ENCODE peak calls at places on chromosomes 1 and 21, in five cellular contexts. O is caudate nucleus, P is OCI-LY7, L is BJ, V is MM.1S. M is an unnamed sample.

GRCh38 chr1:59453297-59453970 is 156.5 kb downstream of the FGGY start:
- DNase-seq in L (no peak), P (no peak), O (no peak), V (no peak), M (no peak)

GRCh38 chr1:234731371-234732085 is 121.5 kb upstream of the IRF2BP2 start:
- DNase-seq in P (no peak), O (no peak), V (no peak), L (peak; percentile 81), M (no peak)

GRCh38 chr1:56645663-56646330 is 683 bp downstream of the PRKAA2 start:
- DNase-seq in P (no peak), L (no peak), V (no peak), O (peak; percentile 44), M (no peak)

GRCh38 chr1:219088778-219089557 is 84.7 kb upstream of the LYPLAL1 start:
- DNase-seq in P (no peak), V (no peak), O (no peak), L (peak; percentile 78), M (peak; percentile 11)

GRCh38 chr1:227428803-227429202 is 110.5 kb upstream of the CDC42BPA start:
- DNase-seq in V (no peak), O (no peak), L (no peak), P (no peak), M (no peak)

GRCh38 chr1:85118751-85119150 is 70.5 kb upstream of the MCOLN3 start:
- DNase-seq in L (no peak), O (no peak), P (no peak), V (no peak), M (no peak)

GRCh38 chr1:34683616-34684015 is 71.2 kb upstream of the GJB5 start:
- DNase-seq in O (no peak), L (no peak), V (no peak), P (no peak), M (no peak)

GRCh38 chr21:31731112-31731801 is 661 bp downstream of the SCAF4 start:
- DNase-seq in L (no peak), P (peak; percentile 71), V (peak; percentile 69), O (peak; percentile 47), M (peak; percentile 74)

GRCh38 chr1:156860639-156861423 is at the start of gene NTRK1:
- DNase-seq in P (peak; percentile 50), V (peak; percentile 78), O (no peak), L (no peak), M (peak; percentile 86)

GRCh38 chr1:211352985-211353515 is 26.4 kb downstream of the TRAF5 start:
- DNase-seq in V (peak; percentile 75), P (peak; percentile 72), L (no peak), O (no peak), M (peak; percentile 82)

GRCh38 chr1:168628807-168629206 is 52.4 kb downstream of the XCL1 start:
- DNase-seq in V (no peak), O (no peak), L (no peak), P (no peak), M (no peak)

GRCh38 chr1:67791261-67791660 is 42.0 kb downstream of the GNG12 start:
- DNase-seq in P (no peak), O (no peak), L (no peak), V (no peak), M (no peak)

GRCh38 chr1:44377925-44378784 is 23.1 kb upstream of the ERI3 start:
- DNase-seq in P (peak; percentile 56), L (no peak), O (no peak), V (peak; percentile 50), M (peak; percentile 66)

GRCh38 chr1:87176514-87176913 is 152.2 kb upstream of the LMO4 start:
- DNase-seq in P (no peak), O (no peak), L (no peak), V (no peak), M (peak; percentile 13)

GRCh38 chr1:157830887-157831286 is 10.7 kb downstream of the CD5L start:
- DNase-seq in V (peak; percentile 45), P (no peak), L (no peak), O (no peak), M (no peak)

GRCh38 chr1:116325922-116326321 is 47.1 kb upstream of the ATP1A1 start:
- DNase-seq in V (peak; percentile 24), O (no peak), P (peak; percentile 80), L (no peak), M (no peak)

GRCh38 chr21:37225440-37225839 is 41.7 kb downstream of the VPS26C start:
- DNase-seq in V (no peak), P (no peak), L (no peak), O (no peak), M (no peak)

GRCh38 chr1:51314974-51315373 is 15.4 kb downstream of the TTC39A start:
- DNase-seq in L (no peak), P (no peak), V (no peak), O (no peak), M (no peak)

GRCh38 chr1:225653463-225654276 is 747 bp upstream of the ENAH start:
- DNase-seq in L (no peak), V (no peak), O (peak; percentile 73), P (peak; percentile 27), M (peak; percentile 30)

GRCh38 chr1:54547601-54548388 is at the start of gene ACOT11:
- DNase-seq in V (no peak), O (peak; percentile 66), P (no peak), L (no peak), M (no peak)

GRCh38 chr1:7590426-7590790 is 180.7 kb upstream of the VAMP3 start:
- DNase-seq in V (no peak), O (no peak), P (no peak), L (no peak), M (no peak)

GRCh38 chr1:208162903-208163302 is 81.3 kb downstream of the PLXNA2 start:
- DNase-seq in P (no peak), L (no peak), V (no peak), O (no peak), M (no peak)

GRCh38 chr1:219072329-219072728 is 101.3 kb upstream of the LYPLAL1 start:
- DNase-seq in O (no peak), V (no peak), L (no peak), P (no peak), M (no peak)

GRCh38 chr21:29187939-29188338 is 57.5 kb downstream of the MAP3K7CL start:
- DNase-seq in P (no peak), V (no peak), L (peak; percentile 72), O (no peak), M (no peak)

GRCh38 chr1:235657269-235657668 is 7.7 kb upstream of the GNG4 start:
- DNase-seq in L (no peak), P (no peak), O (no peak), V (no peak), M (no peak)

GRCh38 chr1:27598902-27599528 is 4.9 kb downstream of the AHDC1 start:
- DNase-seq in V (no peak), P (peak; percentile 45), O (peak; percentile 59), L (no peak), M (no peak)

GRCh38 chr1:174789399-174789798 is 210.3 kb upstream of the CACYBP start:
- DNase-seq in P (no peak), L (peak; percentile 66), O (no peak), V (peak; percentile 70), M (no peak)

GRCh38 chr1:81804320-81804719 is 3.6 kb downstream of the ADGRL2 start:
- DNase-seq in V (no peak), P (no peak), L (no peak), O (no peak), M (no peak)

GRCh38 chr1:19643602-19644419 is at the start of gene NBL1:
- DNase-seq in V (no peak), O (peak; percentile 38), L (no peak), P (no peak), M (no peak)

GRCh38 chr1:77322061-77322900 is 40.5 kb downstream of the AK5 start:
- DNase-seq in V (no peak), O (no peak), L (peak; percentile 66), P (no peak), M (no peak)

GRCh38 chr21:44527983-44528633 is 11.9 kb downstream of the KRTAP10-1 start:
- DNase-seq in P (no peak), O (no peak), L (no peak), V (no peak), M (no peak)

GRCh38 chr1:101302831-101303511 is 66.2 kb downstream of the S1PR1 start:
- DNase-seq in L (peak; percentile 15), P (no peak), V (no peak), O (no peak), M (no peak)

GRCh38 chr1:116766616-116767469 is 12.6 kb downstream of the CD2 start:
- DNase-seq in V (no peak), L (no peak), O (no peak), P (no peak), M (no peak)